ENCODE peak calls at places on chromosomes 16 and 17, in five cellular contexts. One of them, this sample, is unnamed.

GRCh38 chr16:83954577-83955016 is 1.6 kb downstream of the OSGIN1 start:
- DNase-seq in DMS79 treated with DMSO at 0.1 percent for 48 hours: no peak
- DNase-seq in transverse colon: peak
- DNase-seq in adrenal gland: peak
- DNase-seq in psoas muscle: peak
- DNase-seq in this sample: peak

GRCh38 chr17:65787503-65787902 is 226.1 kb upstream of the AXIN2 start:
- DNase-seq in DMS79 treated with DMSO at 0.1 percent for 48 hours: no peak
- DNase-seq in transverse colon: no peak
- DNase-seq in adrenal gland: no peak
- DNase-seq in psoas muscle: no peak
- DNase-seq in this sample: no peak

GRCh38 chr17:44794699-44795413 is 35.2 kb downstream of the GJC1 start:
- DNase-seq in DMS79 treated with DMSO at 0.1 percent for 48 hours: no peak
- DNase-seq in transverse colon: no peak
- DNase-seq in adrenal gland: peak
- DNase-seq in psoas muscle: no peak
- DNase-seq in this sample: no peak

GRCh38 chr17:13385481-13385907 is 216.2 kb downstream of the HS3ST3A1 start:
- DNase-seq in DMS79 treated with DMSO at 0.1 percent for 48 hours: no peak
- DNase-seq in transverse colon: no peak
- DNase-seq in adrenal gland: peak
- DNase-seq in psoas muscle: no peak
- DNase-seq in this sample: no peak

GRCh38 chr16:87233928-87234327 is 83.3 kb downstream of the C16orf95 start:
- DNase-seq in DMS79 treated with DMSO at 0.1 percent for 48 hours: no peak
- DNase-seq in transverse colon: no peak
- DNase-seq in adrenal gland: peak
- DNase-seq in psoas muscle: no peak
- DNase-seq in this sample: no peak

GRCh38 chr17:19389386-19389785 is 2.4 kb upstream of the MFAP4 start:
- DNase-seq in DMS79 treated with DMSO at 0.1 percent for 48 hours: no peak
- DNase-seq in transverse colon: peak
- DNase-seq in adrenal gland: no peak
- DNase-seq in psoas muscle: no peak
- DNase-seq in this sample: no peak

GRCh38 chr17:35709874-35710273 is 21.6 kb upstream of the RASL10B start:
- DNase-seq in DMS79 treated with DMSO at 0.1 percent for 48 hours: peak
- DNase-seq in transverse colon: no peak
- DNase-seq in adrenal gland: no peak
- DNase-seq in psoas muscle: no peak
- DNase-seq in this sample: no peak

GRCh38 chr17:78789149-78789662 is 7.1 kb upstream of the CYTH1 start:
- DNase-seq in DMS79 treated with DMSO at 0.1 percent for 48 hours: peak
- DNase-seq in transverse colon: no peak
- DNase-seq in adrenal gland: no peak
- DNase-seq in psoas muscle: no peak
- DNase-seq in this sample: no peak

GRCh38 chr17:43406676-43407645 is 8.2 kb downstream of the ARL4D start:
- DNase-seq in DMS79 treated with DMSO at 0.1 percent for 48 hours: no peak
- DNase-seq in transverse colon: no peak
- DNase-seq in adrenal gland: no peak
- DNase-seq in psoas muscle: no peak
- DNase-seq in this sample: no peak

GRCh38 chr17:58084317-58084981 is 1.2 kb downstream of the DYNLL2 start:
- DNase-seq in DMS79 treated with DMSO at 0.1 percent for 48 hours: peak
- DNase-seq in transverse colon: peak
- DNase-seq in adrenal gland: peak
- DNase-seq in psoas muscle: peak
- DNase-seq in this sample: peak

GRCh38 chr17:53344778-53345177 is 477.9 kb upstream of the KIF2B start:
- DNase-seq in DMS79 treated with DMSO at 0.1 percent for 48 hours: no peak
- DNase-seq in transverse colon: no peak
- DNase-seq in adrenal gland: no peak
- DNase-seq in psoas muscle: no peak
- DNase-seq in this sample: no peak

GRCh38 chr17:32596666-32597065 is 109.9 kb downstream of the CDK5R1 start:
- DNase-seq in DMS79 treated with DMSO at 0.1 percent for 48 hours: no peak
- DNase-seq in transverse colon: no peak
- DNase-seq in adrenal gland: no peak
- DNase-seq in psoas muscle: no peak
- DNase-seq in this sample: no peak

GRCh38 chr17:76204277-76204676 is 36.0 kb downstream of the RNF157 start:
- DNase-seq in DMS79 treated with DMSO at 0.1 percent for 48 hours: no peak
- DNase-seq in transverse colon: no peak
- DNase-seq in adrenal gland: no peak
- DNase-seq in psoas muscle: no peak
- DNase-seq in this sample: no peak

GRCh38 chr16:782263-782662 is 5.9 kb downstream of the RPUSD1 start:
- DNase-seq in DMS79 treated with DMSO at 0.1 percent for 48 hours: no peak
- DNase-seq in transverse colon: no peak
- DNase-seq in adrenal gland: no peak
- DNase-seq in psoas muscle: no peak
- DNase-seq in this sample: no peak

GRCh38 chr17:82367724-82368524 is 3.6 kb upstream of the UTS2R start:
- DNase-seq in DMS79 treated with DMSO at 0.1 percent for 48 hours: no peak
- DNase-seq in transverse colon: no peak
- DNase-seq in adrenal gland: no peak
- DNase-seq in psoas muscle: no peak
- DNase-seq in this sample: peak

GRCh38 chr17:5272313-5272712 is 9.8 kb upstream of the RABEP1 start:
- DNase-seq in DMS79 treated with DMSO at 0.1 percent for 48 hours: no peak
- DNase-seq in transverse colon: no peak
- DNase-seq in adrenal gland: no peak
- DNase-seq in psoas muscle: no peak
- DNase-seq in this sample: no peak

GRCh38 chr16:24917236-24917635 is 71.5 kb downstream of the SLC5A11 start:
- DNase-seq in DMS79 treated with DMSO at 0.1 percent for 48 hours: no peak
- DNase-seq in transverse colon: no peak
- DNase-seq in adrenal gland: no peak
- DNase-seq in psoas muscle: no peak
- DNase-seq in this sample: no peak

GRCh38 chr17:59498421-59499307 is 66.7 kb upstream of the DHX40 start:
- DNase-seq in DMS79 treated with DMSO at 0.1 percent for 48 hours: no peak
- DNase-seq in transverse colon: no peak
- DNase-seq in adrenal gland: no peak
- DNase-seq in psoas muscle: no peak
- DNase-seq in this sample: no peak

GRCh38 chr16:26394409-26394808 is 672.3 kb upstream of the C16orf82 start:
- DNase-seq in DMS79 treated with DMSO at 0.1 percent for 48 hours: no peak
- DNase-seq in transverse colon: no peak
- DNase-seq in adrenal gland: no peak
- DNase-seq in psoas muscle: no peak
- DNase-seq in this sample: no peak